ENCODE peak calls at places on chromosomes 2 and 18, in eight cellular contexts. R is HepG2, F is HL-60, E is GM23338, O is A549, P is GM12878, U is K562, H is HCT116. Y is an unnamed sample.

GRCh38 chr2:63850650-63851049 is 9.0 kb downstream of the UGP2 start:
- DNase-seq in P (no peak), H (no peak), U (no peak), F (no peak), E (no peak), R (no peak), O (no peak), Y (no peak)

GRCh38 chr2:25380586-25381360 is 39.0 kb upstream of the DNMT3A start:
- DNase-seq in H (no peak), U (no peak), E (no peak), P (no peak), R (no peak), O (no peak), F (no peak), Y (no peak)

GRCh38 chr2:46886268-46887027 is 29.2 kb downstream of the MCFD2 start:
- DNase-seq in U (no peak), F (no peak), P (no peak), H (no peak), R (no peak), O (no peak), E (no peak), Y (no peak)

GRCh38 chr2:237702439-237703397 is 75.3 kb downstream of the LRRFIP1 start:
- DNase-seq in R (no peak), P (no peak), H (no peak), F (peak; percentile 89), E (peak; percentile 80), U (no peak), O (no peak), Y (no peak)

GRCh38 chr2:185227391-185227790 is 511.2 kb upstream of the FSIP2 start:
- DNase-seq in E (no peak), F (no peak), U (no peak), H (no peak), R (no peak), P (no peak), O (no peak), Y (no peak)

GRCh38 chr2:218402491-218402901 is 2.8 kb downstream of the CTDSP1 start:
- DNase-seq in P (no peak), R (no peak), E (no peak), F (no peak), O (no peak), U (no peak), H (no peak), Y (no peak)

GRCh38 chr2:190533968-190534309 is 583 bp downstream of the NEMP2 start:
- DNase-seq in P (no peak), U (peak; percentile 13), O (peak; percentile 10), H (no peak), R (peak; percentile 79), F (no peak), E (no peak), Y (no peak)

GRCh38 chr2:43333656-43334144 is 107.3 kb upstream of the ZFP36L2 start:
- DNase-seq in F (no peak), P (no peak), R (no peak), E (no peak), O (no peak), H (no peak), U (no peak), Y (no peak)

GRCh38 chr2:174442546-174443510 is 44.0 kb downstream of the GPR155 start:
- DNase-seq in F (no peak), H (peak; percentile 26), O (peak; percentile 15), U (no peak), P (no peak), E (peak; percentile 20), R (no peak), Y (peak; percentile 18)

GRCh38 chr2:201358684-201359083 is 1.5 kb upstream of the FLACC1 start:
- DNase-seq in H (peak; percentile 88), O (peak; percentile 15), U (no peak), F (no peak), R (no peak), E (no peak), P (no peak), Y (peak; percentile 15)

GRCh38 chr2:173048901-173049661 is 26.6 kb upstream of the MAP3K20 start:
- DNase-seq in U (peak; percentile 22), O (peak; percentile 71), R (peak; percentile 92), F (peak; percentile 48), P (no peak), E (no peak), H (peak; percentile 97), Y (peak; percentile 92)

GRCh38 chr2:71604709-71605085 is 151.3 kb downstream of the DYSF start:
- DNase-seq in O (no peak), R (no peak), F (no peak), U (no peak), P (no peak), E (no peak), H (no peak), Y (no peak)

DNA sequence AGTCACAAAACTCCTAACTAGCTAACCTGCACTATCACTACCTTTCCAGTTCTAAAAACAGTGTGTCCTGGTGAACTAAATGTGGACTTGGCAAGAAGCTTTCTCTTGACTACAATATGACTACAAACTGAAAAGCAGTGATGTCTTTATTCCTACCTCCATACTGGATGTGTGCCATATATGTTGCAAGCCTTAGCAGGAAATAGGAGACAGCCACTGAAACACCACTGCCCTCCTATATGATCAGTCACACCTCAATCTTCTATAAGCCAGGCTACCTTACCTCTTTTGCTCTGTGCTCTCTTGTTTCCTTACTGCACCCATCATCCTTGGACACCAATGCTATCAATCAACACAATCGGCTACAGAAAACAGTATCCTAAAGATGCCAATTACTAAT is 34.1 kb downstream of the SS18 start:
- DNase-seq in E (no peak), P (no peak), R (no peak), F (no peak), O (no peak), H (no peak), U (no peak), Y (no peak)
- TF ChIP-seq REST in E (no peak), P (no peak), R (no peak), F (no peak), O (no peak), H (no peak), U (no peak), Y (no peak)

GRCh38 chr18:76566987-76567386 is 71.9 kb upstream of the ZNF516 start:
- DNase-seq in P (no peak), H (no peak), E (no peak), O (no peak), U (no peak), R (no peak), F (no peak), Y (no peak)

GRCh38 chr18:76564117-76564516 is 69.1 kb upstream of the ZNF516 start:
- DNase-seq in O (no peak), F (peak; percentile 27), U (no peak), E (no peak), H (peak; percentile 62), R (no peak), P (no peak), Y (no peak)

GRCh38 chr18:76565238-76566173 is 70.5 kb upstream of the ZNF516 start:
- DNase-seq in H (no peak), E (peak; percentile 89), R (peak; percentile 63), F (peak; percentile 96), O (no peak), U (peak; percentile 15), P (no peak), Y (no peak)

GRCh38 chr18:76562286-76562840 is 67.3 kb upstream of the ZNF516 start:
- DNase-seq in H (no peak), U (peak; percentile 11), R (no peak), P (no peak), O (no peak), F (no peak), E (no peak), Y (no peak)

GRCh38 chr18:76564636-76565237 is 69.7 kb upstream of the ZNF516 start:
- DNase-seq in R (no peak), E (no peak), U (no peak), H (no peak), O (no peak), F (no peak), P (no peak), Y (no peak)
- H3K4me3 ChIP-seq in R (peak overlapping the region; percentile 9), E (no peak overlapping the region), U (no peak overlapping the region), H (no peak overlapping the region), O (no peak overlapping the region), F (peak overlapping the region; percentile 44), P (no peak overlapping the region), Y (no peak overlapping the region)

GRCh38 chr18:72674710-72675109 is 130.6 kb upstream of the CBLN2 start:
- DNase-seq in H (no peak), F (no peak), O (no peak), U (no peak), P (peak; percentile 89), R (no peak), E (no peak), Y (no peak)

GRCh38 chr18:72675394-72675793 is 131.3 kb upstream of the CBLN2 start:
- DNase-seq in O (no peak), H (no peak), E (peak; percentile 66), U (no peak), F (no peak), P (no peak), R (no peak), Y (no peak)

GRCh38 chr18:72667932-72668331 is 123.8 kb upstream of the CBLN2 start:
- DNase-seq in O (no peak), E (no peak), R (no peak), U (no peak), F (no peak), P (no peak), H (no peak), Y (no peak)

GRCh38 chr18:72673242-72673641 is 129.1 kb upstream of the CBLN2 start:
- DNase-seq in R (no peak), H (no peak), F (no peak), O (no peak), P (no peak), E (no peak), U (no peak), Y (no peak)

DNA sequence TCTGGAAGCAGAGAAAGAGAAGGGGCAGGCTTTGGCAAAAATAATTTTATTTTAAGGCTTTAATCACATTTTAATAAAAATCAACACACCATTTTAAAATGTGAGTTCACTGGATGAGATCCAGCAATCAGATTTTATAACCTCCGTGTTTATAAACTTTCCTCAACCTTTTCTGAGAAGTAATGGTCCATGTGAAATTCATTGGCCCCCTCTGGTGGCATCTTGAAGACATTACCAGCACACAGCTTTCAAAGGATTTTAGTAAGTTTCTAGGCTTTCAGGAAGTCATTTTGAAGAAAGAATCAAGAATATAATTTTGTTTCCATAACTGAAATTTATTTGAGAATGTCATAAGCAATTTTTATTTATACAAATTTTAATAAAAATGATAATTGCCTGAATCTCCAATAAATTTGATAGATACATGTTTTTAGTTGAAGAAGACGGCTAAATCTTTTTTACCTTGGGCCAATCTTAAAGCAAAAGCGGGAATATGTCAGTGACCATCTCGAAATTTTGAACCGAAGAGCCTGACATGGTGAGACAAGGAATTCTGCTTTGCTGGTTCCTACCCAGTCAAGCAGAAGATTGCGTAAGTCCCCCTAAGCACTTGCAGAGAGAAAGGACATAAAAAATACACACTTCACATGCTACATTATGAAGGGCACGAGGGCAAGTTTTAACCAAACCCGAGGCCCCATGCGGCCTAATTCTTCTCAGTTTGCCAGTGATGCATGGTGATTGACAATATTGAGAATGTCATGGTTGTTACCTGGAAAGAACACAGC is 128.4 kb upstream of the CBLN2 start:
- DNase-seq in P (no peak), H (no peak), R (peak; percentile 25), E (peak; percentile 79), F (peak; percentile 14), O (peak; percentile 20), U (peak; percentile 10), Y (no peak)
- TF ChIP-seq REST in P (no peak), H (no peak), R (no peak), E (no peak), F (no peak), O (no peak), U (no peak), Y (no peak)

DNA sequence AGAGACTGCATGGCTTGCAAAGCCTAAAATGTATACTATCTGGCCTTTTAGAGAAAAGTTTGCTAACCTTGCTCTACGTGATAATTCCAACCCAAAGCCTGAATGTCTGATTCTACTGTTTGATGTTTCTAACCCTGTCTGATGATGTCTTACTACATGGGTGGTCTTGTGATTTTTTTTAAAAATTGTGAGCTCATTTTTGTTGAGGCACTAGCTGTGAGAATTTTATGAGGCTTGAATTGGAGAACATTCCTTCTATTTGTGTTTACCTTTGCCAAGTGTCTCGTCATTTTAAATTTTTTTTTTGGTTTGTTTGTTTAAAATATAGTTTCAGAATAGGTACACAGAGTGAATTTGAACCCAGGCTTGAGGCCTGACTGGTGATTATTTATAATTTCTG is 15.2 kb upstream of the LTBP1 start:
- DNase-seq in U (no peak), E (no peak), F (no peak), P (no peak), H (no peak), O (no peak), R (no peak), Y (no peak)
- H3K4me3 ChIP-seq in U (no peak overlapping the region), E (peak overlapping the region; percentile 23), F (no peak overlapping the region), P (no peak overlapping the region), H (no peak overlapping the region), O (no peak overlapping the region), R (no peak overlapping the region), Y (no peak overlapping the region)